ENCODE peak calls at places on chromosomes 13 and 19, in six cellular contexts. One of them, this sample, is unnamed.

GRCh38 chr19:35268546-35269424 is at the start of gene USF2:
- DNase-seq in adrenal gland: peak; percentile 89
- DNase-seq in AG04449: no peak
- DNase-seq in hepatic stellate cell: peak; percentile 85
- DNase-seq in cardiac muscle cell: peak; percentile 86
- DNase-seq in NCI-H774: peak; percentile 64
- DNase-seq in this sample: peak; percentile 89

GRCh38 chr19:49766938-49767315 is at the start of gene AP2A1:
- DNase-seq in cardiac muscle cell: no peak
- DNase-seq in adrenal gland: no peak
- DNase-seq in NCI-H774: no peak
- DNase-seq in hepatic stellate cell: no peak
- DNase-seq in AG04449: no peak
- DNase-seq in this sample: no peak

GRCh38 chr13:113364371-113364932 is 522 bp upstream of the GRTP1 start:
- DNase-seq in NCI-H774: no peak
- DNase-seq in hepatic stellate cell: no peak
- DNase-seq in adrenal gland: peak; percentile 39
- DNase-seq in cardiac muscle cell: peak; percentile 42
- DNase-seq in AG04449: no peak
- DNase-seq in this sample: peak; percentile 68

GRCh38 chr19:35767288-35768081 is 7.9 kb upstream of the ARHGAP33 start:
- DNase-seq in AG04449: no peak
- DNase-seq in adrenal gland: peak; percentile 71
- DNase-seq in cardiac muscle cell: peak; percentile 82
- DNase-seq in NCI-H774: no peak
- DNase-seq in hepatic stellate cell: no peak
- DNase-seq in this sample: no peak

GRCh38 chr19:6767081-6767356 is 216 bp downstream of the SH2D3A start:
- DNase-seq in cardiac muscle cell: no peak
- DNase-seq in NCI-H774: peak; percentile 67
- DNase-seq in adrenal gland: no peak
- DNase-seq in AG04449: no peak
- DNase-seq in hepatic stellate cell: no peak
- DNase-seq in this sample: no peak

GRCh38 chr13:23159205-23159586 is 21.6 kb upstream of the SGCG start:
- DNase-seq in hepatic stellate cell: peak; percentile 21
- DNase-seq in NCI-H774: no peak
- DNase-seq in AG04449: no peak
- DNase-seq in cardiac muscle cell: peak; percentile 66
- DNase-seq in adrenal gland: no peak
- DNase-seq in this sample: peak; percentile 26

GRCh38 chr13:50810998-50811397 is 32.5 kb downstream of the DLEU7 start:
- DNase-seq in adrenal gland: no peak
- DNase-seq in cardiac muscle cell: no peak
- DNase-seq in NCI-H774: no peak
- DNase-seq in AG04449: no peak
- DNase-seq in hepatic stellate cell: no peak
- DNase-seq in this sample: no peak

GRCh38 chr19:566403-566802 is 6.0 kb upstream of the BSG start:
- DNase-seq in adrenal gland: peak; percentile 57
- DNase-seq in AG04449: no peak
- DNase-seq in hepatic stellate cell: peak; percentile 77
- DNase-seq in NCI-H774: no peak
- DNase-seq in cardiac muscle cell: peak; percentile 64
- DNase-seq in this sample: peak; percentile 68

GRCh38 chr13:95033890-95034289 is 267.4 kb downstream of the ABCC4 start:
- DNase-seq in adrenal gland: no peak
- DNase-seq in AG04449: no peak
- DNase-seq in cardiac muscle cell: no peak
- DNase-seq in hepatic stellate cell: no peak
- DNase-seq in NCI-H774: no peak
- DNase-seq in this sample: no peak

GRCh38 chr13:36447501-36447900 is 15.2 kb downstream of the CCNA1 start:
- DNase-seq in adrenal gland: no peak
- DNase-seq in NCI-H774: no peak
- DNase-seq in cardiac muscle cell: no peak
- DNase-seq in AG04449: no peak
- DNase-seq in hepatic stellate cell: no peak
- DNase-seq in this sample: no peak

GRCh38 chr19:43901395-43902390 is 33.4 kb downstream of the ZNF45 start:
- DNase-seq in adrenal gland: peak; percentile 77
- DNase-seq in hepatic stellate cell: peak; percentile 79
- DNase-seq in cardiac muscle cell: peak; percentile 90
- DNase-seq in NCI-H774: peak; percentile 79
- DNase-seq in AG04449: peak; percentile 26
- DNase-seq in this sample: peak; percentile 81

GRCh38 chr13:81916471-81916870 is 1575.5 kb upstream of the SPRY2 start:
- DNase-seq in NCI-H774: no peak
- DNase-seq in hepatic stellate cell: no peak
- DNase-seq in adrenal gland: no peak
- DNase-seq in AG04449: no peak
- DNase-seq in cardiac muscle cell: no peak
- DNase-seq in this sample: no peak

GRCh38 chr19:46141421-46141820 is 6.6 kb upstream of the IGFL2 start:
- DNase-seq in adrenal gland: no peak
- DNase-seq in NCI-H774: no peak
- DNase-seq in AG04449: no peak
- DNase-seq in hepatic stellate cell: no peak
- DNase-seq in cardiac muscle cell: no peak
- DNase-seq in this sample: no peak

GRCh38 chr19:58054792-58055482 is 4.1 kb upstream of the ZNF135 start:
- DNase-seq in hepatic stellate cell: peak; percentile 50
- DNase-seq in NCI-H774: peak; percentile 4
- DNase-seq in AG04449: no peak
- DNase-seq in adrenal gland: peak; percentile 13
- DNase-seq in cardiac muscle cell: peak; percentile 34
- DNase-seq in this sample: no peak

GRCh38 chr13:36124236-36124822 is 6.9 kb downstream of the DCLK1 start:
- DNase-seq in hepatic stellate cell: peak; percentile 16
- DNase-seq in adrenal gland: peak; percentile 70
- DNase-seq in AG04449: peak; percentile 14
- DNase-seq in cardiac muscle cell: no peak
- DNase-seq in NCI-H774: no peak
- DNase-seq in this sample: no peak

GRCh38 chr13:114049026-114049425 is 75.2 kb upstream of the C13orf46 start:
- DNase-seq in adrenal gland: no peak
- DNase-seq in AG04449: no peak
- DNase-seq in cardiac muscle cell: no peak
- DNase-seq in NCI-H774: no peak
- DNase-seq in hepatic stellate cell: no peak
- DNase-seq in this sample: no peak

GRCh38 chr19:33796164-33797100 is at the start of gene KCTD15:
- DNase-seq in cardiac muscle cell: peak; percentile 74
- DNase-seq in NCI-H774: peak; percentile 47
- DNase-seq in AG04449: no peak
- DNase-seq in adrenal gland: no peak
- DNase-seq in hepatic stellate cell: peak; percentile 37
- DNase-seq in this sample: peak; percentile 37

GRCh38 chr19:49592486-49593232 is 1.7 kb downstream of the PRR12 start:
- DNase-seq in adrenal gland: peak; percentile 28
- DNase-seq in NCI-H774: peak; percentile 30
- DNase-seq in AG04449: no peak
- DNase-seq in hepatic stellate cell: peak; percentile 45
- DNase-seq in cardiac muscle cell: peak; percentile 38
- DNase-seq in this sample: peak; percentile 20

GRCh38 chr19:53772943-53773342 is 51.2 kb downstream of the NLRP12 start:
- DNase-seq in NCI-H774: peak; percentile 0
- DNase-seq in hepatic stellate cell: peak; percentile 49
- DNase-seq in AG04449: no peak
- DNase-seq in cardiac muscle cell: peak; percentile 74
- DNase-seq in adrenal gland: peak; percentile 40
- DNase-seq in this sample: peak; percentile 42

GRCh38 chr13:113420833-113421600 is 32.3 kb downstream of the ADPRHL1 start:
- DNase-seq in hepatic stellate cell: no peak
- DNase-seq in NCI-H774: no peak
- DNase-seq in cardiac muscle cell: no peak
- DNase-seq in adrenal gland: no peak
- DNase-seq in AG04449: no peak
- DNase-seq in this sample: no peak

GRCh38 chr19:19642506-19643157 is 825 bp downstream of the GMIP start:
- DNase-seq in cardiac muscle cell: no peak
- DNase-seq in NCI-H774: no peak
- DNase-seq in adrenal gland: no peak
- DNase-seq in AG04449: no peak
- DNase-seq in hepatic stellate cell: peak; percentile 57
- DNase-seq in this sample: peak; percentile 66

GRCh38 chr19:13861392-13861713 is 15.6 kb upstream of the NANOS3 start:
- DNase-seq in AG04449: no peak
- DNase-seq in cardiac muscle cell: no peak
- DNase-seq in hepatic stellate cell: no peak
- DNase-seq in adrenal gland: no peak
- DNase-seq in NCI-H774: no peak
- DNase-seq in this sample: no peak

GRCh38 chr19:33700408-33700757 is 78.6 kb downstream of the CHST8 start:
- DNase-seq in AG04449: no peak
- DNase-seq in adrenal gland: no peak
- DNase-seq in hepatic stellate cell: no peak
- DNase-seq in NCI-H774: no peak
- DNase-seq in cardiac muscle cell: no peak
- DNase-seq in this sample: no peak

This sample was measured in HuH-7.